ENCODE peak calls at places on chromosomes 12 and 14, in seven cellular contexts. One of them, this sample, is unnamed.
A peak's percentile ranks its signal among the peaks of the same experiment; 100 is the strongest.

GRCh38 chr12:1606021-1606622 is 11.7 kb upstream of the FBXL14 start:
- DNase-seq in K562: peak; percentile 70
- DNase-seq in left ventricle myocardium inferior: peak; percentile 94
- DNase-seq in GM23338: peak; percentile 61
- DNase-seq in CD4-positive, alpha-beta T cell: peak; percentile 53
- DNase-seq in retinal pigment epithelial cell: peak; percentile 72
- DNase-seq in CD8-positive, alpha-beta T cell: peak; percentile 46
- DNase-seq in this sample: no peak

GRCh38 chr12:6829532-6830220 is 1.5 kb downstream of the P3H3 start:
- DNase-seq in left ventricle myocardium inferior: no peak
- DNase-seq in CD4-positive, alpha-beta T cell: no peak
- DNase-seq in retinal pigment epithelial cell: no peak
- DNase-seq in CD8-positive, alpha-beta T cell: no peak
- DNase-seq in GM23338: no peak
- DNase-seq in K562: peak; percentile 34
- DNase-seq in this sample: no peak

GRCh38 chr14:102828201-102828600 is 51.0 kb downstream of the TRAF3 start:
- DNase-seq in K562: no peak
- DNase-seq in left ventricle myocardium inferior: no peak
- DNase-seq in GM23338: no peak
- DNase-seq in retinal pigment epithelial cell: no peak
- DNase-seq in CD4-positive, alpha-beta T cell: no peak
- DNase-seq in CD8-positive, alpha-beta T cell: no peak
- DNase-seq in this sample: no peak

GRCh38 chr12:120529641-120530314 is 820 bp upstream of the COQ5 start:
- DNase-seq in GM23338: peak; percentile 65
- DNase-seq in retinal pigment epithelial cell: no peak
- DNase-seq in CD8-positive, alpha-beta T cell: no peak
- DNase-seq in left ventricle myocardium inferior: no peak
- DNase-seq in K562: no peak
- DNase-seq in CD4-positive, alpha-beta T cell: no peak
- DNase-seq in this sample: peak; percentile 6

GRCh38 chr12:125185740-125186470 is 120.7 kb downstream of the AACS start:
- DNase-seq in K562: peak; percentile 92
- DNase-seq in retinal pigment epithelial cell: no peak
- DNase-seq in CD8-positive, alpha-beta T cell: no peak
- DNase-seq in left ventricle myocardium inferior: peak; percentile 82
- DNase-seq in GM23338: peak; percentile 90
- DNase-seq in CD4-positive, alpha-beta T cell: no peak
- DNase-seq in this sample: peak; percentile 80

GRCh38 chr12:47270782-47271664 is 191.3 kb upstream of the AMIGO2 start:
- DNase-seq in GM23338: no peak
- DNase-seq in CD4-positive, alpha-beta T cell: no peak
- DNase-seq in retinal pigment epithelial cell: peak; percentile 55
- DNase-seq in left ventricle myocardium inferior: no peak
- DNase-seq in CD8-positive, alpha-beta T cell: no peak
- DNase-seq in K562: no peak
- DNase-seq in this sample: no peak

GRCh38 chr12:14216405-14217294 is 148.8 kb upstream of the ATF7IP start:
- DNase-seq in left ventricle myocardium inferior: no peak
- DNase-seq in retinal pigment epithelial cell: no peak
- DNase-seq in GM23338: no peak
- DNase-seq in CD8-positive, alpha-beta T cell: no peak
- DNase-seq in CD4-positive, alpha-beta T cell: no peak
- DNase-seq in K562: no peak
- DNase-seq in this sample: no peak

GRCh38 chr12:32390572-32391219 is 8.7 kb upstream of the FGD4 start:
- DNase-seq in retinal pigment epithelial cell: no peak
- DNase-seq in CD4-positive, alpha-beta T cell: no peak
- DNase-seq in left ventricle myocardium inferior: peak; percentile 25
- DNase-seq in K562: no peak
- DNase-seq in CD8-positive, alpha-beta T cell: no peak
- DNase-seq in GM23338: peak; percentile 76
- DNase-seq in this sample: no peak

GRCh38 chr12:80412343-80412953 is 31.6 kb upstream of the PTPRQ start:
- DNase-seq in K562: peak; percentile 23
- DNase-seq in CD4-positive, alpha-beta T cell: no peak
- DNase-seq in left ventricle myocardium inferior: no peak
- DNase-seq in GM23338: peak; percentile 87
- DNase-seq in retinal pigment epithelial cell: no peak
- DNase-seq in CD8-positive, alpha-beta T cell: no peak
- DNase-seq in this sample: no peak

GRCh38 chr14:75595211-75595610 is 16.8 kb downstream of the FLVCR2 start:
- DNase-seq in left ventricle myocardium inferior: no peak
- DNase-seq in retinal pigment epithelial cell: no peak
- DNase-seq in GM23338: no peak
- DNase-seq in CD8-positive, alpha-beta T cell: no peak
- DNase-seq in CD4-positive, alpha-beta T cell: no peak
- DNase-seq in K562: no peak
- DNase-seq in this sample: no peak

GRCh38 chr14:101361044-101361443 is 200.3 kb upstream of the DIO3 start:
- DNase-seq in CD4-positive, alpha-beta T cell: no peak
- DNase-seq in CD8-positive, alpha-beta T cell: no peak
- DNase-seq in retinal pigment epithelial cell: no peak
- DNase-seq in GM23338: no peak
- DNase-seq in left ventricle myocardium inferior: no peak
- DNase-seq in K562: no peak
- DNase-seq in this sample: no peak

GRCh38 chr14:86153480-86153879 is 623.5 kb downstream of the FLRT2 start:
- DNase-seq in CD4-positive, alpha-beta T cell: no peak
- DNase-seq in CD8-positive, alpha-beta T cell: no peak
- DNase-seq in GM23338: peak; percentile 52
- DNase-seq in left ventricle myocardium inferior: no peak
- DNase-seq in retinal pigment epithelial cell: no peak
- DNase-seq in K562: no peak
- DNase-seq in this sample: no peak

GRCh38 chr14:102590667-102591099 is 1.8 kb upstream of the RCOR1 start:
- DNase-seq in K562: peak; percentile 38
- DNase-seq in CD4-positive, alpha-beta T cell: no peak
- DNase-seq in CD8-positive, alpha-beta T cell: no peak
- DNase-seq in left ventricle myocardium inferior: no peak
- DNase-seq in retinal pigment epithelial cell: no peak
- DNase-seq in GM23338: peak; percentile 84
- DNase-seq in this sample: peak; percentile 63

GRCh38 chr14:63624701-63625100 is 17.0 kb downstream of the WDR89 start:
- DNase-seq in left ventricle myocardium inferior: no peak
- DNase-seq in GM23338: no peak
- DNase-seq in retinal pigment epithelial cell: no peak
- DNase-seq in CD8-positive, alpha-beta T cell: no peak
- DNase-seq in CD4-positive, alpha-beta T cell: no peak
- DNase-seq in K562: no peak
- DNase-seq in this sample: no peak

GRCh38 chr14:75905505-75905904 is 76.3 kb downstream of the TGFB3 start:
- DNase-seq in left ventricle myocardium inferior: peak; percentile 53
- DNase-seq in CD8-positive, alpha-beta T cell: no peak
- DNase-seq in GM23338: no peak
- DNase-seq in retinal pigment epithelial cell: no peak
- DNase-seq in CD4-positive, alpha-beta T cell: no peak
- DNase-seq in K562: no peak
- DNase-seq in this sample: no peak

GRCh38 chr12:118036672-118037411 is 20.3 kb downstream of the RFC5 start:
- DNase-seq in retinal pigment epithelial cell: no peak
- DNase-seq in CD8-positive, alpha-beta T cell: no peak
- DNase-seq in left ventricle myocardium inferior: no peak
- DNase-seq in CD4-positive, alpha-beta T cell: no peak
- DNase-seq in K562: no peak
- DNase-seq in GM23338: no peak
- DNase-seq in this sample: no peak

GRCh38 chr12:118035194-118036041 is 18.9 kb downstream of the RFC5 start:
- DNase-seq in CD4-positive, alpha-beta T cell: no peak
- DNase-seq in left ventricle myocardium inferior: no peak
- DNase-seq in CD8-positive, alpha-beta T cell: no peak
- DNase-seq in retinal pigment epithelial cell: no peak
- DNase-seq in K562: no peak
- DNase-seq in GM23338: no peak
- DNase-seq in this sample: no peak

GRCh38 chr12:118033902-118034301 is 17.4 kb downstream of the RFC5 start:
- DNase-seq in CD4-positive, alpha-beta T cell: no peak
- DNase-seq in GM23338: no peak
- DNase-seq in CD8-positive, alpha-beta T cell: no peak
- DNase-seq in K562: no peak
- DNase-seq in retinal pigment epithelial cell: no peak
- DNase-seq in left ventricle myocardium inferior: no peak
- DNase-seq in this sample: no peak

GRCh38 chr12:118033331-118033730 is 16.8 kb downstream of the RFC5 start:
- DNase-seq in K562: no peak
- DNase-seq in left ventricle myocardium inferior: no peak
- DNase-seq in GM23338: no peak
- DNase-seq in CD8-positive, alpha-beta T cell: no peak
- DNase-seq in retinal pigment epithelial cell: no peak
- DNase-seq in CD4-positive, alpha-beta T cell: no peak
- DNase-seq in this sample: no peak

DNA sequence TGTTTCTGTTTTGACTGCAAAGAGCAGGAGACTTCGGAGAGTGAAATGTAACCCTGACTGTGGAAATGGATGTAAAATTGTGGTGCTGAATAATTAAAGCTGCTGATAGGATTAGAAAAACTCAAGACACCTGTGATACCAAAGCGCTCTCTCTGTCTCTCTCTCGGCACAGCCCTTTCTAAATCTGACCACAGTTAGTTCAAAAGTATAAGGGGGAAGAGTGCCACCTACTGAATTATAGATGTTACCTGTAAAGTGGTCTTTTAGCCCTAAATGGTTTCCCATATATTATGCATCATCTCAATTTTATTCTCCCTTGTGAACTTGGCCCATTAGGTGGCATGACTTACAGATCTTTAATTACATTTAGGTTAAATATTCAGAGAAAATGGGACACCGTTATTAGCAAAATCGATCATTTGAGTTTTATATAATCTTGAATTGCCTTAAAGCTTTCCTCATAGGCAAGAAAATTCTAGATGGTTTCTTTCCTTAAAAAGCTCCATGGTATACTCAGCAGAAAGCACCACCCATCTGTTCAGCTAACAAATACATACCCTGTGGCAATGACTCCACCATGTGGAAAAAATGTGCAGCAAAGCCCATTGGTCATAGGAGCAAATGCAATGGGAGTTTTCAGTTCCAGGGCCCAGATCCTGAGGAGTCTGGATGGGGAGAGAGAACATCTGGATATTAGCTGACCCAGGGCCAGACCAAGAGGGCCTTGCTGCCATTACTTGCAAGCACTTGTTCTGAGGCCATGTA is 18.1 kb downstream of the RFC5 start:
- DNase-seq in K562: peak; percentile 22
- DNase-seq in CD8-positive, alpha-beta T cell: no peak
- DNase-seq in GM23338: peak; percentile 65
- DNase-seq in CD4-positive, alpha-beta T cell: no peak
- DNase-seq in retinal pigment epithelial cell: no peak
- DNase-seq in left ventricle myocardium inferior: no peak
- DNase-seq in this sample: peak; percentile 11
- TF ChIP-seq CTCF in K562: peak; percentile 44
- TF ChIP-seq CTCF in CD8-positive, alpha-beta T cell: no peak
- TF ChIP-seq CTCF in GM23338: peak; percentile 69
- TF ChIP-seq CTCF in CD4-positive, alpha-beta T cell: no peak
- TF ChIP-seq CTCF in retinal pigment epithelial cell: peak; percentile 42
- TF ChIP-seq CTCF in left ventricle myocardium inferior: peak; percentile 47
- TF ChIP-seq CTCF in this sample: no peak

DNA sequence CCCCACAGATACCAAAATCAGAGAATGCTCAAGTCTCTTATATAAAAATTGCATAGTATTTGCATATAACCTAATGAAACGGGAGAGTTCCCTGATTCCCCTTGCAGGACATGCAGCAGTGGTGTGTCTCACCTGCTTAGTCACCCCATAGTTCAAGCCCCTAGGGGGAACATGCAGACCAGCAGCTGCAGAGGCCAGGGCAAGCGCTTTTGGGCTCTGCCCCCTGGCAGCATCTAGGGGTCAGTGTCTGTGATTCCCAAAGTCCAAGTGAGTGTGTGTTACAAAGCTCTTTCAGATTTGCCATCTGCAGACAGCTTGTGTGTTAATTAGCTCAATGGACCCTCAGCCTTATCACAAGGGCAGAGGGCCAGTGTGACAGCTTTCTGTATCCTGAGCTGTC is 110.1 kb downstream of the DNAI7 start:
- DNase-seq in GM23338: peak; percentile 58
- DNase-seq in left ventricle myocardium inferior: no peak
- DNase-seq in CD4-positive, alpha-beta T cell: no peak
- DNase-seq in CD8-positive, alpha-beta T cell: no peak
- DNase-seq in retinal pigment epithelial cell: no peak
- DNase-seq in K562: no peak
- DNase-seq in this sample: no peak
- TF ChIP-seq CTCF in GM23338: peak; percentile 22
- TF ChIP-seq CTCF in left ventricle myocardium inferior: no peak
- TF ChIP-seq CTCF in CD4-positive, alpha-beta T cell: no peak
- TF ChIP-seq CTCF in CD8-positive, alpha-beta T cell: no peak
- TF ChIP-seq CTCF in retinal pigment epithelial cell: no peak
- TF ChIP-seq CTCF in K562: no peak
- TF ChIP-seq CTCF in this sample: no peak

DNA sequence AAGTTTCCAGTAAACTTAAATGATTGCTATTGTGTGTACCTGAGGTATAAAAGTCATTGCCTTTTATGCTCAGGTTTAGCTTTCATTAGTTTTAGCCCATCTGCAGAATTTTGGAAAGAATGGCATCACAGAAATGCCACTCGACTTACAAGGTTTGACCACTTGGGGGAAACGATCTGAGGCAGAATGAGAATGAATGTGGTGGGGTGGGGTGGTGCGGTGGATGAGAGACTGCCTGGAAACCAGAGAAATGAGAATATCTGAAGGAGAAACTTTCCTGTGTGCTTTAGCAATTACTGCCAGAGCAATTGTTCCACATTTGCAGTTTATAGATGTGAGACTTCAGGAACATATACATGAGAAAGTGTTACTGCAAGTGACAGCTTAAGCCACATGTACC is 225.4 kb upstream of the PDE3A start:
- DNase-seq in left ventricle myocardium inferior: no peak
- DNase-seq in CD4-positive, alpha-beta T cell: no peak
- DNase-seq in retinal pigment epithelial cell: no peak
- DNase-seq in K562: no peak
- DNase-seq in CD8-positive, alpha-beta T cell: no peak
- DNase-seq in GM23338: peak; percentile 69
- DNase-seq in this sample: no peak
- TF ChIP-seq CTCF in left ventricle myocardium inferior: no peak
- TF ChIP-seq CTCF in CD4-positive, alpha-beta T cell: no peak
- TF ChIP-seq CTCF in retinal pigment epithelial cell: peak; percentile 21
- TF ChIP-seq CTCF in K562: no peak
- TF ChIP-seq CTCF in CD8-positive, alpha-beta T cell: no peak
- TF ChIP-seq CTCF in GM23338: peak; percentile 50
- TF ChIP-seq CTCF in this sample: no peak

DNA sequence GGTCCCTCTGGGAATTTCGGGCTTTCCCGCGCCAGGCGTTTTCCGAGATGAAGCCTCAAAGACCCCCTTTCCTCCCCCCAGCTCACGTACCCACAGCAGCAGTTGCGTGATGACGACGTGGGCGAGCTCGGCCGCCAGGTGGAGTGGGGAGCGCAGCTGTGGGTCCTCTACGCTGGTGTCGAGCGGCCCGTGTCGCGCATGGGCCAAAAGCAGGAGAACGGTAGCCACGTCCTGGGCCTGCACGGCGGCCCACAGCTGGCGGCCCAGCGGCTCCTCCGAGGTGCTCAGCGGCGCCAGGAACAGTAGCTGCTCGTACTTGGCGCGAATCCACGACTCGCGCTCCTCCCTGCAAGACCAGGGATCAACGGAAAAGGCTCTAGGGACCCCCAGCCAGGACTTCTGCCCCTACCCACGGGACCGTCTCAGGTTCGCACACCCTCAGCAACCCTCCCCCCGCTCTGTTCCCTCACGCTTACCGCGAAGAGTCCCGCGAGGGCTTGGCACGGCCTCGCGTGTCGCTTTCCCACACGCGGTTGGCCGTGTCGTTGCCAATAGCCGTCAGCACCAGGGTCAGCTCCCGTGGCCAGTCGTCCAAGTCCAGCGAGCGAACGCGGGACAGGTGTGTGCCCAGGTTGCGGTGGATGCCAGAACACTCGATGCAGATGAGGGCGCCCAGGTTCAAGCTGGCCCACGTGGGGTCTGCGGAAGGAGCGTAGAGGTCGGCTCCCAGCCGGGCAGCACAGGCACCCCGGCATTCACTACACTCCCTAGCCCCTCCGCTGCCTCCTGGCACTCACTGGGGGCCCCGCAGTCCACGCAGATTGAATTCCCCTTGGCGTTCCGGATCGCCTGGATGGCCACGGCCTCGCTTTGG is 11.4 kb downstream of the AGAP2 start:
- DNase-seq in left ventricle myocardium inferior: peak; percentile 59
- DNase-seq in CD4-positive, alpha-beta T cell: no peak
- DNase-seq in CD8-positive, alpha-beta T cell: no peak
- DNase-seq in K562: no peak
- DNase-seq in GM23338: peak; percentile 55
- DNase-seq in retinal pigment epithelial cell: no peak
- DNase-seq in this sample: peak; percentile 43
- TF ChIP-seq CTCF in left ventricle myocardium inferior: peak; percentile 53
- TF ChIP-seq CTCF in CD4-positive, alpha-beta T cell: no peak
- TF ChIP-seq CTCF in CD8-positive, alpha-beta T cell: no peak
- TF ChIP-seq CTCF in K562: no peak
- TF ChIP-seq CTCF in GM23338: no peak
- TF ChIP-seq CTCF in retinal pigment epithelial cell: peak; percentile 2
- TF ChIP-seq CTCF in this sample: no peak

This sample was measured in endothelial cell.